ENCODE peak calls at places on chromosomes 6 and 20, in ten cellular contexts. R, L, N, G, U, T, Z, Q, D and X are unnamed samples.

GRCh38 chr6:31086788-31087440 is 25.5 kb downstream of the C6orf15 start:
- DNase-seq in R (peak; percentile 52), L (peak; percentile 84), N (no peak), G (no peak), U (no peak), T (no peak), Z (no peak), Q (no peak), D (peak; percentile 62), X (no peak)

GRCh38 chr6:158962371-158962770 is 37.6 kb downstream of the RSPH3 start:
- DNase-seq in R (no peak), L (no peak), N (no peak), G (no peak), U (no peak), T (no peak), Z (no peak), Q (no peak), D (peak; percentile 4), X (no peak)

GRCh38 chr6:106460481-106460880 is 100.0 kb downstream of the CRYBG1 start:
- DNase-seq in R (no peak), L (no peak), N (no peak), G (no peak), U (no peak), T (no peak), Z (no peak), Q (no peak), D (no peak), X (no peak)

GRCh38 chr6:31729979-31730630 is 1.0 kb upstream of the DDAH2 start:
- DNase-seq in R (peak; percentile 93), L (peak; percentile 85), N (peak; percentile 82), G (peak; percentile 93), U (peak; percentile 94), T (peak; percentile 82), Z (peak; percentile 97), Q (peak; percentile 95), D (peak; percentile 96), X (peak; percentile 94)

GRCh38 chr20:44404204-44405181 is 49.0 kb downstream of the HNF4A start:
- DNase-seq in R (no peak), L (no peak), N (no peak), G (no peak), U (no peak), T (no peak), Z (peak; percentile 31), Q (no peak), D (no peak), X (no peak)

GRCh38 chr6:113290684-113291083 is 566.5 kb upstream of the MARCKS start:
- DNase-seq in R (no peak), L (no peak), N (no peak), G (no peak), U (no peak), T (no peak), Z (no peak), Q (no peak), D (no peak), X (no peak)

GRCh38 chr6:170229396-170229795 is 61.5 kb downstream of the DLL1 start:
- DNase-seq in R (peak; percentile 18), L (no peak), N (no peak), G (no peak), U (no peak), T (no peak), Z (peak; percentile 66), Q (no peak), D (no peak), X (no peak)

GRCh38 chr6:72649032-72649984 is 27.4 kb downstream of the KCNQ5 start:
- DNase-seq in R (peak; percentile 86), L (peak; percentile 83), N (no peak), G (no peak), U (no peak), T (no peak), Z (no peak), Q (no peak), D (peak; percentile 89), X (no peak)

GRCh38 chr20:51966296-51966971 is 164.1 kb upstream of the SALL4 start:
- DNase-seq in R (peak; percentile 84), L (peak; percentile 63), N (no peak), G (peak; percentile 57), U (no peak), T (peak; percentile 59), Z (no peak), Q (no peak), D (peak; percentile 83), X (peak; percentile 69)

GRCh38 chr6:35071347-35071994 is 69.7 kb downstream of the TCP11 start:
- DNase-seq in R (no peak), L (no peak), N (no peak), G (no peak), U (no peak), T (no peak), Z (no peak), Q (no peak), D (no peak), X (no peak)

GRCh38 chr20:34712525-34713192 is 8.5 kb downstream of the TP53INP2 start:
- DNase-seq in R (no peak), L (no peak), N (no peak), G (no peak), U (no peak), T (no peak), Z (no peak), Q (no peak), D (no peak), X (no peak)

GRCh38 chr20:34716921-34717229 is 12.7 kb downstream of the TP53INP2 start:
- DNase-seq in R (no peak), L (no peak), N (no peak), G (no peak), U (no peak), T (no peak), Z (no peak), Q (no peak), D (no peak), X (no peak)

GRCh38 chr20:34717230-34718095 is 13.3 kb downstream of the TP53INP2 start:
- DNase-seq in R (no peak), L (no peak), N (no peak), G (no peak), U (no peak), T (no peak), Z (no peak), Q (no peak), D (no peak), X (no peak)

GRCh38 chr20:34713194-34713943 is 9.2 kb downstream of the TP53INP2 start:
- DNase-seq in R (peak; percentile 98), L (peak; percentile 100), N (no peak), G (no peak), U (no peak), T (no peak), Z (no peak), Q (no peak), D (peak; percentile 97), X (peak; percentile 93)

GRCh38 chr20:34715384-34715783 is 11.2 kb downstream of the TP53INP2 start:
- DNase-seq in R (no peak), L (peak; percentile 4), N (no peak), G (no peak), U (no peak), T (no peak), Z (no peak), Q (no peak), D (no peak), X (no peak)
- H3K36me3 ChIP-seq in R (peaks cover 14% of the 10 kb centered on the region), L (peaks cover 30% of the 10 kb centered on the region), N (peaks cover 5% of the 10 kb centered on the region), G (peaks cover 74% of the 10 kb centered on the region), U (peaks cover 20% of the 10 kb centered on the region), T (no peaks in the 10 kb centered on the region), Z (no peaks in the 10 kb centered on the region), Q (peaks cover 16% of the 10 kb centered on the region), D (peaks cover 31% of the 10 kb centered on the region), X (peaks cover 52% of the 10 kb centered on the region)

GRCh38 chr20:64223526-64224067 is 32.0 kb upstream of the PCMTD2 start:
- DNase-seq in R (peak; percentile 37), L (peak; percentile 46), N (no peak), G (peak; percentile 63), U (no peak), T (no peak), Z (no peak), Q (no peak), D (peak; percentile 26), X (no peak)
- H3K4me1 ChIP-seq in R (peaks cover 26% of the 10 kb centered on the region), L (peaks cover 27% of the 10 kb centered on the region), N (no peaks in the 10 kb centered on the region), G (peaks cover 27% of the 10 kb centered on the region), U (no peaks in the 10 kb centered on the region), T (peaks cover 3% of the 10 kb centered on the region), Z (no peaks in the 10 kb centered on the region), Q (no peaks in the 10 kb centered on the region), D (peaks cover 18% of the 10 kb centered on the region), X (no peaks in the 10 kb centered on the region)

DNA sequence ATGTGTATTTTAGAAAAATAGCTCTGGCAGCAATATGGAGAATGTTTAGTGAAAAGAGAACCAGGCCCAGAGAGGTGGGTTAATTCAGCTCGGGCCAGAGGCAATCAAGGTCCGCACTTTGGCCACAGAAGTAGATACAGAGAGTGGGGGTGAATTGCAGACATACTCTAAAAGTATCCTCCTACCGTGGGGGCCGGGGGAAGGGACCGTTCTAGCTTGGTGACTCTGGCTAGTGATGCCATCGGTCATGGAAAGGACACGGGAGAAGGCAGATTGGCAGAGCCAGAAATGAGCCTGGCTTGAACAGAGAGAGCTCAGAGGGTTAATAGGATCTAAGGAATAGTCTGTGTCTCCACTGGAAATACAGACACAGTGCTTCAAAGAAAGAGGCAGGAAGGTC is 173.1 kb downstream of the MTHFD1L start:
- DNase-seq in R (no peak), L (no peak), N (no peak), G (no peak), U (peak; percentile 57), T (no peak), Z (no peak), Q (no peak), D (no peak), X (no peak)
- H3K36me3 ChIP-seq in R (no peaks in the 10 kb centered on the region), L (peaks cover 27% of the 10 kb centered on the region), N (no peaks in the 10 kb centered on the region), G (peaks cover 28% of the 10 kb centered on the region), U (peaks cover 14% of the 10 kb centered on the region), T (no peaks in the 10 kb centered on the region), Z (no peaks in the 10 kb centered on the region), Q (peaks cover 13% of the 10 kb centered on the region), D (peaks cover 25% of the 10 kb centered on the region), X (peaks cover 10% of the 10 kb centered on the region)

DNA sequence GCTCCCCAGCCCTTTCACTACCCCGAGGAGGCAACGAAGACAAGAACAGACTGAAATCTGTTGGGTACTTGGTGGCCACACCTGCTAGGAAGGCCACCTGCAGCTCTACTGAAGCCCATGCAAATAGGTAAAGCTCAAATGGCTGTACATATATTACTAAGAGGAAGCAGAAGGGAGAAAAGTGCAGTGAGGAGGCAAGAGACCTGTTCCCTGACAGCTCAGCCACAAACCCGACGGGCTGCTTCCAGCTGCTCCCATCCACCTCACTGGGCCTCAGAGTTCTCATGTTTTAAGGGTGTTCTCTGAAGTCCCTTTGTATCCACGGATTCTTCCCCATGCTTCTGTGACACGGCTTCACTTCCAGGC is 24.6 kb downstream of the TRAM2 start:
- DNase-seq in R (no peak), L (no peak), N (no peak), G (no peak), U (peak; percentile 55), T (no peak), Z (no peak), Q (no peak), D (no peak), X (no peak)
- H3K4me1 ChIP-seq in R (peaks cover 15% of the 10 kb centered on the region), L (peaks cover 57% of the 10 kb centered on the region), N (peaks cover 8% of the 10 kb centered on the region), G (peaks cover 27% of the 10 kb centered on the region), U (peaks cover 72% of the 10 kb centered on the region), T (peaks cover 9% of the 10 kb centered on the region), Z (peaks cover 5% of the 10 kb centered on the region), Q (peaks cover 96% of the 10 kb centered on the region), D (peaks cover 81% of the 10 kb centered on the region), X (peaks cover 83% of the 10 kb centered on the region)

DNA sequence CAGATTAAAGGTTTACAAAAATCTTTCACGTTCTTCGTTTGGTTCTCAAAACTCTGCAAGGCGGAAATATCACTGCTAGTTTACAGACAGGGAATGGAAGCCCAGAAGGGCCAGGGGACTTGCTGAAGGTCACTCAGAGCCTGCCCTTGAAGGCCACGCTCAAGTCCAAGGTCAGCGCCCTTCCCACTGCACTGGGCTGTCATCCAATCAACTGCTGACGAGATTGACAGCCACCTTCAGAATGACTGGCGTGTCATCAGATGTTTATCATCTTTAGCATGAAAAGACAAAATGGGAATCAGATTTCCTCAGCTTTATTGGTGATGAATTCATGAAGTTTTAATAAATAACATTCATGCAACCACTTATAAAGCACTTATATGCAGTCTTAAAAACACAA is 16.5 kb downstream of the RNASET2 start:
- DNase-seq in R (no peak), L (no peak), N (peak; percentile 9), G (no peak), U (no peak), T (no peak), Z (no peak), Q (no peak), D (no peak), X (no peak)
- H3K36me3 ChIP-seq in R (no peaks in the 10 kb centered on the region), L (peaks cover 6% of the 10 kb centered on the region), N (no peaks in the 10 kb centered on the region), G (peaks cover 12% of the 10 kb centered on the region), U (peaks cover 23% of the 10 kb centered on the region), T (no peaks in the 10 kb centered on the region), Z (peaks cover 1% of the 10 kb centered on the region), Q (no peaks in the 10 kb centered on the region), D (no peaks in the 10 kb centered on the region), X (no peaks in the 10 kb centered on the region)